ENCODE peak calls at places on chromosomes 13 and 19, in four cellular contexts. B is body of pancreas, T is suprapubic skin, C is psoas muscle. F is an unnamed sample. For H3K4me1, the result is how much of the 10 kb centered on the place peaks cover.

GRCh38 chr13:50374517-50374916 is 359.3 kb downstream of the KCNRG start:
- DNase-seq in B (no peak), T (no peak), C (no peak), F (no peak)

GRCh38 chr19:10514211-10515145 is 2.8 kb downstream of the S1PR5 start:
- DNase-seq in B (no peak), T (no peak), C (no peak), F (no peak)

GRCh38 chr13:73544175-73544574 is 485.4 kb downstream of the KLF5 start:
- DNase-seq in B (no peak), T (no peak), C (no peak), F (no peak)

GRCh38 chr13:77184455-77184854 is 142.4 kb downstream of the MYCBP2 start:
- DNase-seq in B (no peak), T (no peak), C (no peak), F (no peak)

GRCh38 chr19:49326165-49326704 is 1.2 kb upstream of the SLC6A16 start:
- DNase-seq in B (no peak), T (no peak), C (no peak), F (no peak)

GRCh38 chr13:59458908-59459579 is 704.7 kb downstream of the DIAPH3 start:
- DNase-seq in B (peak), T (no peak), C (no peak), F (no peak)

GRCh38 chr19:28934626-28935025 is 278.3 kb downstream of the UQCRFS1 start:
- DNase-seq in B (no peak), T (no peak), C (no peak), F (no peak)

GRCh38 chr13:74930402-74931165 is 551.4 kb downstream of the TBC1D4 start:
- DNase-seq in B (no peak), T (no peak), C (no peak), F (no peak)

GRCh38 chr13:100751826-100752225 is 77.2 kb upstream of the TMTC4 start:
- DNase-seq in B (no peak), T (no peak), C (no peak), F (no peak)

GRCh38 chr19:18420931-18421330 is 1.7 kb downstream of the SSBP4 start:
- DNase-seq in B (no peak), T (no peak), C (no peak), F (no peak)

GRCh38 chr19:18941628-18942354 is 774 bp upstream of the HOMER3 start:
- DNase-seq in B (no peak), T (no peak), C (no peak), F (no peak)

GRCh38 chr13:70407486-70407885 is 299.2 kb upstream of the KLHL1 start:
- DNase-seq in B (no peak), T (no peak), C (no peak), F (no peak)

GRCh38 chr19:38993271-38993670 is 17.7 kb upstream of the FBXO17 start:
- DNase-seq in B (no peak), T (no peak), C (no peak), F (no peak)

GRCh38 chr19:16605552-16605951 is 22.5 kb downstream of the MED26 start:
- DNase-seq in B (no peak), T (no peak), C (peak), F (no peak)

GRCh38 chr13:62320129-62320724 is 904.6 kb upstream of the PCDH20 start:
- DNase-seq in B (peak), T (no peak), C (no peak), F (no peak)

GRCh38 chr13:74651121-74651520 is 516.9 kb upstream of the KLF12 start:
- DNase-seq in B (no peak), T (no peak), C (no peak), F (no peak)

GRCh38 chr13:48858523-48858922 is 117.2 kb upstream of the FNDC3A start:
- DNase-seq in B (no peak), T (no peak), C (no peak), F (no peak)

GRCh38 chr19:8340341-8341096 is 2.5 kb downstream of the KANK3 start:
- DNase-seq in B (peak), T (no peak), C (peak), F (no peak)

GRCh38 chr13:43730642-43731041 is 56.1 kb downstream of the ENOX1 start:
- DNase-seq in B (peak), T (no peak), C (peak), F (no peak)

GRCh38 chr13:29920018-29920643 is 69.7 kb upstream of the UBL3 start:
- DNase-seq in B (no peak), T (no peak), C (no peak), F (no peak)

GRCh38 chr19:29804493-29804892 is 7.3 kb upstream of the CCNE1 start:
- DNase-seq in B (no peak), T (no peak), C (no peak), F (no peak)

GRCh38 chr13:100473087-100473486 is 115.5 kb downstream of the GGACT start:
- DNase-seq in B (no peak), T (no peak), C (no peak), F (no peak)

GRCh38 chr19:50777830-50778303 is 7.6 kb downstream of the GPR32 start:
- DNase-seq in B (no peak), T (no peak), C (no peak), F (no peak)

GRCh38 chr13:52804202-52804641 is 44.2 kb downstream of the PCDH8 start:
- DNase-seq in B (no peak), T (no peak), C (no peak), F (no peak)

GRCh38 chr13:95627590-95627989 is 16.9 kb downstream of the DZIP1 start:
- DNase-seq in B (no peak), T (no peak), C (no peak), F (no peak)

GRCh38 chr19:21022996-21023395 is 2.5 kb downstream of the ZNF430 start:
- DNase-seq in B (no peak), T (no peak), C (no peak), F (no peak)

GRCh38 chr13:113013878-113014751 is 45.1 kb downstream of the MCF2L start:
- DNase-seq in B (no peak), T (no peak), C (no peak), F (no peak)

GRCh38 chr19:9431475-9431874 is 3.9 kb downstream of the ZNF266 start:
- DNase-seq in B (peak), T (no peak), C (no peak), F (no peak)

GRCh38 chr19:4744451-4745170 is 21.0 kb upstream of the DPP9 start:
- DNase-seq in B (peak), T (no peak), C (no peak), F (no peak)

GRCh38 chr13:61774903-61775302 is 359.3 kb upstream of the PCDH20 start:
- DNase-seq in B (no peak), T (no peak), C (no peak), F (no peak)

GRCh38 chr13:113077953-113078894 is 27.4 kb upstream of the F7 start:
- DNase-seq in B (no peak), T (peak), C (peak), F (no peak)

GRCh38 chr13:109274188-109274821 is 512.1 kb downstream of the IRS2 start:
- DNase-seq in B (peak), T (no peak), C (no peak), F (no peak)

GRCh38 chr19:16688084-16688483 is 27.1 kb downstream of the TMEM38A start:
- DNase-seq in B (no peak), T (no peak), C (no peak), F (no peak)

GRCh38 chr13:39942177-39942900 is 286.9 kb downstream of the COG6 start:
- DNase-seq in B (no peak), T (no peak), C (no peak), F (no peak)

GRCh38 chr13:70237131-70237530 is 128.9 kb upstream of the KLHL1 start:
- DNase-seq in B (no peak), T (no peak), C (no peak), F (no peak)

GRCh38 chr13:108185218-108185617 is 30.1 kb downstream of the LIG4 start:
- DNase-seq in B (no peak), T (no peak), C (no peak), F (no peak)

GRCh38 chr19:35011091-35011689 is 11.1 kb downstream of the GRAMD1A start:
- DNase-seq in B (no peak), T (no peak), C (no peak), F (no peak)

GRCh38 chr19:35009424-35010415 is 9.6 kb downstream of the GRAMD1A start:
- DNase-seq in B (no peak), T (no peak), C (no peak), F (no peak)

GRCh38 chr19:35013047-35013819 is 13.1 kb downstream of the GRAMD1A start:
- DNase-seq in B (peak), T (peak), C (peak), F (no peak)

GRCh38 chr19:35013820-35014754 is 14.0 kb downstream of the GRAMD1A start:
- DNase-seq in B (peak), T (no peak), C (no peak), F (no peak)

DNA sequence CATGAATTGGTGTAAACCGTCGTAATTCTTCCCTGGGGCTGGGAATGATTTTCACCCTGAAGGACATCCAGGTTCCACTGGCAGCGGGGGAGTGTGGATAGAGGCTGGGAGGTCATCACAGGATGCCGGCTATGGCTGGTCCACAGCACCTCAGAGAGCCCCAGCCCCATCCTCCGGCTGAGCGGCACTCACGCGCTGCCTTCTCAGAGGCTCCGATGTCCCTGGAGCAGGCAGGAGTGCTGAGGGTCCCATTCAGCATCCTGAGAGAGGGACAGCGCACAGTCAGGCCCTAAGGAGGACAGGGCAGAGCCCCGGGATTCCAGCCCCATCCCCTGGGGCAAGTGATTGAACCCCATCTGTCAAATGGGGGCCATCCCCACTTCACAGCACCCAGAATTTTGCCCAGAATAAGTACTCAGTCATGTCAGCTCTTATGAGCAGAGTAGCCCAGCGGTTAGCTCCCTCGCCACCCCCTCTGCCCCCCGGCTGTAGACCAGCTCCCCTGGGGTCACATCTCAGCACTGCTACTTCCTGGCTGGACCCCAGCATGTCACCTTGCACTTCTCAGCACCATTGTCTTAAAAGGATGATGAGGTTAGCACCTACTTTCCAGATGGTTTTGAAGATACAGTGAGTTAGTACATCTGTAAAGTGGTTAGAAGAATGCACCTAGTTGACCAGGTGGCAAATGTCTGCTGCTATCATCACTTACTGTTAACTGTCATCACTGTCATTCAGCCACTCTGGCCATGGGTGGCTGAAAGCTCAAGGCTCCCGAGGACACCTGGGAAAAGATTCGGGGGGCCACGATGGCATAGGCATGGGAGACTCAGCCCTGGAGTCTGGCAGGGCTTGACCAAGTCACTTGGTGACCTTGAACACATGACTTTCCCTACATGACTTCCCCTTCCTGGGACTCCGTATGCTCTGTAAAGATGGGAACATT is 11.9 kb downstream of the GRAMD1A start:
- DNase-seq in B (no peak), T (no peak), C (no peak), F (no peak)
- H3K27ac ChIP-seq in B (no peak), T (no peak), C (no peak), F (no peak)

GRCh38 chr13:110419391-110419791 is 112.3 kb downstream of the COL4A2 start:
- DNase-seq in B (no peak), T (no peak), C (no peak), F (no peak)

GRCh38 chr13:110419946-110420345 is 112.9 kb downstream of the COL4A2 start:
- DNase-seq in B (no peak), T (no peak), C (no peak), F (no peak)

GRCh38 chr13:110421061-110421460 is 114.0 kb downstream of the COL4A2 start:
- DNase-seq in B (no peak), T (no peak), C (no peak), F (no peak)

GRCh38 chr13:110421696-110422395 is 114.8 kb downstream of the COL4A2 start:
- DNase-seq in B (no peak), T (no peak), C (no peak), F (no peak)

GRCh38 chr13:110420626-110421025 is 113.5 kb downstream of the COL4A2 start:
- DNase-seq in B (no peak), T (no peak), C (no peak), F (no peak)
- H3K4me1 ChIP-seq in B (under half), T (under half), C (under half), F (under half)

DNA sequence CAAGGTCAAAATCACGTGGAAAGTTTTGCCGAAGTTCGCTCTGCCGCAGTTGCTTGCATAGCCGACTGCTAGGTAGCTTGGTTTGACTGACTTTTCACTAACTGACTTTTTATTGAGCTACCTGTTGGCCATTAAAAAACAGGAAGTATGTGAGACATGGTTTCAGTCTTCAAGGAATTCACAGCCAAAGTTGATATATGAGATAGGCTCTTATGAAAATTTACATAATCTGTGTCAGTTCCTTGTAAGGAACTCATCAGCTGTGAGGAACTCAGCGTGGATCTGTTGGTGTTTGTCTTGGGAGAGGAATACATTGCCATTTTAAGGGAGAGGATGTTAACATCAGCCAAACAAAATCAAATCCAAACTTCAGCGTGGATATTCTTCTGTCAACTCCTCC is 2.1 kb downstream of the RNF113B start:
- DNase-seq in B (no peak), T (no peak), C (no peak), F (no peak)
- H3K27ac ChIP-seq in B (no peak), T (peak), C (no peak), F (no peak)

GRCh38 chr19:6862673-6863078 is 24.7 kb upstream of the ADGRE1 start:
- DNase-seq in B (peak), T (peak), C (peak), F (peak)

GRCh38 chr19:6865849-6866248 is 21.5 kb upstream of the ADGRE1 start:
- DNase-seq in B (no peak), T (no peak), C (no peak), F (no peak)

GRCh38 chr19:6861683-6862286 is 25.6 kb upstream of the ADGRE1 start:
- DNase-seq in B (no peak), T (no peak), C (no peak), F (no peak)

GRCh38 chr19:6868341-6868740 is 19.0 kb upstream of the ADGRE1 start:
- DNase-seq in B (peak), T (no peak), C (no peak), F (no peak)

GRCh38 chr19:6866646-6867255 is 20.6 kb upstream of the ADGRE1 start:
- DNase-seq in B (no peak), T (no peak), C (no peak), F (no peak)
- H3K4me1 ChIP-seq in B (under half), T (under half), C (under half), F (under half)

GRCh38 chr13:46181799-46182490 is at the start of gene LCP1:
- DNase-seq in B (peak), T (no peak), C (no peak), F (no peak)
- H3K27ac ChIP-seq in B (no peak), T (peak), C (no peak), F (peak)

GRCh38 chr19:3042545-3043267 is 13.6 kb upstream of the TLE2 start:
- DNase-seq in B (no peak), T (no peak), C (no peak), F (no peak)

GRCh38 chr19:3039125-3039524 is 10.0 kb upstream of the TLE2 start:
- DNase-seq in B (no peak), T (no peak), C (no peak), F (no peak)

GRCh38 chr19:3039641-3040077 is 10.6 kb upstream of the TLE2 start:
- DNase-seq in B (peak), T (no peak), C (peak), F (no peak)

GRCh38 chr19:3041756-3042517 is 12.9 kb upstream of the TLE2 start:
- DNase-seq in B (no peak), T (no peak), C (no peak), F (no peak)

DNA sequence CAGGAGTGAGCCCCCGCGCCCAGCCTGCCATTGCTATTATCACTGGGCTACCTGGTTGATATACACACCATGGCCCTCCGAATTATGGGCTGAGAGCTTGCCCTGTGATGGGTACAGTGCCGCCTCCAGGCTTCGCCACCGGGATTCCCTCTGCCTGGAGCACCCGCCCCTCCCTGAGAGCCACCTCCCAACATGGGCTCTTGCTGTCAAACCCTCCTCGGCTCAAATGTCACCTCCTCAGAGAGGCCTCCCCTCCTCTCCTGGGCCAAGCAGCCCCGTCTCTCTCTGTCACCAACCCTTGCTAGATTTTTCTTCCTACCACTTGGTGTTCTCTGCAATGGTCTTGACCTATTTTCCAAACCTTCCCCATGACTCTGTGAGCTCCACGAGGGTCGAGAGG is 12.2 kb upstream of the TLE2 start:
- DNase-seq in B (no peak), T (no peak), C (no peak), F (no peak)
- H3K4me1 ChIP-seq in B (under half), T (under half), C (under half), F (under half)

DNA sequence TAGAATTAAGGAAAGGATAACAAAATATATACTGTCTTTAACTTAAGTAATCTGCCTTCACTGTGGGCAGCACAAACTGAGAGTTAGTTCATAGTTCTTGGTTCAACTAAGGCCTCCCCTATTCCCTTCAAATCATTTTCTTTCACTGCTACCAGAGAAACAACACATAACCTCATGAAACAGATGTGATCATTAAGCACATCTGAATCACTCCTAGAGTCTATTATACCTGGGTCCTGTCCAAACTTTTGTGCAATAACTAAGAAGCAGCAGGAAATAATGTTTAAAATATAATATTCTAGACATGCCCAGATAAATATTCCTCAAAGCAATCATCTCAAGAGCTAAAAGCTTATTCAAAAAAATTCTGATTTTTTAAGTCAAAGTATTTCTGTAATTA is 62.9 kb downstream of the ZC3H13 start:
- DNase-seq in B (no peak), T (no peak), C (no peak), F (no peak)
- H3K27ac ChIP-seq in B (no peak), T (no peak), C (no peak), F (peak)

GRCh38 chr19:33260628-33261418 is 35.2 kb upstream of the SLC7A10 start:
- DNase-seq in B (peak), T (no peak), C (no peak), F (no peak)

GRCh38 chr19:33264881-33265445 is 37.4 kb downstream of the CEBPA start:
- DNase-seq in B (no peak), T (no peak), C (no peak), F (no peak)

GRCh38 chr19:33263325-33264023 is 37.8 kb upstream of the SLC7A10 start:
- DNase-seq in B (no peak), T (no peak), C (no peak), F (no peak)

GRCh38 chr19:33259532-33259931 is 33.9 kb upstream of the SLC7A10 start:
- DNase-seq in B (peak), T (no peak), C (no peak), F (no peak)

DNA sequence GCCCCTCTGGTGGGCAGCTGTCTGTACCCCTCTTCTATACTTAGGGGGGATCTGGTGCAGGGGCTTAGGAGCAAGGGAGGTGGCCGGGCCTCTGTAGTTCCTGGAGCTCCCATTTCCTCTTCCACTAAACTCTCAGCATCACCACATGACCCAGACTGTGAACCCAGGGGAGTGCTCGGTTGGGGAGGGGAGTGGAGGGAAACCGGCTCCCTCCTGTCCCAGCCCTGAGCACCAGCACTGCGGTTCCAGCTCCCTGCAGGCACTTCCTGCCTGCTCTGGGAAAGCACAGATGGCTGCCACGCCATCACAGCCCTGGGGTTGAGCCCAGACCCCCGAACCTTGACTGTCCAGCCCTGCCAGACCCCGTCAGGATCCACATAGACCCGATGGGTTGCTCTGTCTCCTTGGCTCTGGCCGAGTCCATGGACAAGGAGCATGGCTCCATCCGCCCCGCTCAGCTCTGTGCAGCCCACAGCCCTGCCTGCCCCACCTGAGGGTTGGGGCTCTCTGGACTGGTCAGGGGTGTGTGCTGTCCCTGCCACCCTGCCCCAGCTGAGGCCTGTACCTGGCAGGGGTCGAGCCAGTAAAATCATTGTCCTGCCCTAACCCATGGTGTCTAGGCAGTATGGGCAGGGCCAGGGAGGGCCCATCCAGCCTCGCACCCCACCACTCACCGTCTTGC is 36.0 kb upstream of the SLC7A10 start:
- DNase-seq in B (no peak), T (no peak), C (no peak), F (no peak)
- H3K4me1 ChIP-seq in B (under half), T (under half), C (under half), F (under half)